ENCODE peak calls at places on chromosomes 5 and 9, in ten cellular contexts. J is left ventricle myocardium superior; P is AG08396; V is CD8-positive, alpha-beta memory T cell; H is RWPE1; Q is IMR-90; W is pulmonary artery endothelial cell; B is stimulated activated CD4-positive, alpha-beta T cell treated with anti-CD3 and anti-CD28 coated beads, Interleukin-15, amount 100 ng/mL, for 1 hour; R is NT2/D1; U is non-pigmented ciliary epithelial cell. Y is an unnamed sample.

GRCh38 chr5:79236364-79236969 is 536 bp downstream of the JMY start:
- DNase-seq in J (no peak), P (peak), V (no peak), H (peak), Q (peak), W (no peak), B (peak), R (no peak), U (no peak), Y (no peak)

GRCh38 chr5:51882647-51883046 is 499.4 kb downstream of the ISL1 start:
- DNase-seq in J (no peak), P (no peak), V (no peak), H (no peak), Q (no peak), W (no peak), B (no peak), R (no peak), U (no peak), Y (no peak)

GRCh38 chr9:34010979-34011378 is 37.7 kb downstream of the UBAP2 start:
- DNase-seq in J (no peak), P (no peak), V (peak), H (no peak), Q (no peak), W (no peak), B (no peak), R (no peak), U (no peak), Y (no peak)

GRCh38 chr9:75692309-75692708 is 198.2 kb upstream of the PCSK5 start:
- DNase-seq in J (no peak), P (no peak), V (no peak), H (no peak), Q (no peak), W (no peak), B (no peak), R (no peak), U (no peak), Y (no peak)

GRCh38 chr5:17157294-17157693 is 60.1 kb upstream of the BASP1 start:
- DNase-seq in J (no peak), P (no peak), V (no peak), H (no peak), Q (peak), W (no peak), B (no peak), R (no peak), U (peak), Y (no peak)

GRCh38 chr5:74199005-74199404 is 441.5 kb downstream of the ENC1 start:
- DNase-seq in J (no peak), P (no peak), V (no peak), H (no peak), Q (peak), W (no peak), B (no peak), R (no peak), U (no peak), Y (no peak)

GRCh38 chr5:114898602-114899001 is 271.1 kb downstream of the TRIM36 start:
- DNase-seq in J (no peak), P (no peak), V (no peak), H (no peak), Q (no peak), W (no peak), B (no peak), R (no peak), U (no peak), Y (no peak)

GRCh38 chr5:15574806-15575205 is 74.8 kb downstream of the FBXL7 start:
- DNase-seq in J (no peak), P (no peak), V (no peak), H (no peak), Q (peak), W (no peak), B (no peak), R (no peak), U (no peak), Y (no peak)

GRCh38 chr9:70491798-70492736 is 77.6 kb upstream of the KLF9 start:
- DNase-seq in J (no peak), P (no peak), V (no peak), H (no peak), Q (no peak), W (no peak), B (no peak), R (no peak), U (no peak), Y (no peak)

GRCh38 chr5:154740483-154740882 is 14.7 kb upstream of the LARP1 start:
- DNase-seq in J (peak), P (peak), V (no peak), H (no peak), Q (peak), W (no peak), B (no peak), R (no peak), U (no peak), Y (no peak)

GRCh38 chr9:121322037-121322736 is 47.9 kb downstream of the STOM start:
- DNase-seq in J (no peak), P (peak), V (no peak), H (peak), Q (peak), W (peak), B (no peak), R (no peak), U (peak), Y (peak)

GRCh38 chr9:116303270-116303904 is 149.8 kb downstream of the PAPPA start:
- DNase-seq in J (no peak), P (no peak), V (no peak), H (no peak), Q (no peak), W (no peak), B (no peak), R (no peak), U (no peak), Y (no peak)

GRCh38 chr5:141155540-141156374 is 5.9 kb downstream of the PCDHB6 start:
- DNase-seq in J (no peak), P (no peak), V (no peak), H (no peak), Q (no peak), W (no peak), B (no peak), R (peak), U (no peak), Y (no peak)

GRCh38 chr5:68395844-68396523 is 180.4 kb downstream of the PIK3R1 start:
- DNase-seq in J (no peak), P (no peak), V (no peak), H (no peak), Q (no peak), W (no peak), B (no peak), R (no peak), U (no peak), Y (peak)

GRCh38 chr5:94941113-94941765 is 322.8 kb downstream of the SLF1 start:
- DNase-seq in J (no peak), P (no peak), V (no peak), H (no peak), Q (no peak), W (no peak), B (no peak), R (no peak), U (no peak), Y (no peak)

GRCh38 chr5:318341-318897 is 3.1 kb upstream of the AHRR start:
- DNase-seq in J (no peak), P (peak), V (no peak), H (no peak), Q (peak), W (no peak), B (no peak), R (no peak), U (no peak), Y (peak)

GRCh38 chr9:92142329-92142728 is 27.1 kb upstream of the SPTLC1 start:
- DNase-seq in J (no peak), P (no peak), V (no peak), H (no peak), Q (no peak), W (no peak), B (no peak), R (no peak), U (no peak), Y (no peak)

GRCh38 chr5:138177936-138178515 is 404 bp downstream of the BRD8 start:
- DNase-seq in J (peak), P (peak), V (peak), H (peak), Q (peak), W (no peak), B (no peak), R (no peak), U (no peak), Y (no peak)

GRCh38 chr5:41770799-41771198 is 99.4 kb downstream of the OXCT1 start:
- DNase-seq in J (no peak), P (no peak), V (no peak), H (no peak), Q (no peak), W (no peak), B (no peak), R (no peak), U (no peak), Y (no peak)

GRCh38 chr5:139634028-139634325 is 14.2 kb upstream of the CXXC5 start:
- DNase-seq in J (no peak), P (no peak), V (no peak), H (no peak), Q (no peak), W (no peak), B (no peak), R (no peak), U (no peak), Y (no peak)

GRCh38 chr9:132090771-132091170 is 11.1 kb upstream of the MED27 start:
- DNase-seq in J (no peak), P (no peak), V (no peak), H (no peak), Q (no peak), W (no peak), B (no peak), R (no peak), U (no peak), Y (no peak)

GRCh38 chr5:87408219-87408618 is 4.5 kb downstream of the CCNH start:
- DNase-seq in J (no peak), P (no peak), V (peak), H (no peak), Q (no peak), W (no peak), B (no peak), R (no peak), U (no peak), Y (no peak)

GRCh38 chr9:129458663-129459549 is 162.0 kb downstream of the C9orf50 start:
- DNase-seq in J (peak), P (no peak), V (peak), H (no peak), Q (no peak), W (no peak), B (no peak), R (no peak), U (no peak), Y (no peak)

GRCh38 chr9:83473488-83473971 is 64.7 kb downstream of the FRMD3 start:
- DNase-seq in J (no peak), P (no peak), V (no peak), H (no peak), Q (no peak), W (no peak), B (no peak), R (no peak), U (no peak), Y (no peak)